ENCODE peak calls at places on chromosome 11, in six cellular contexts. J is astrocyte of the spinal cord, V is lower leg skin, L is lower lobe of right lung, T is psoas muscle, E is A549. Q is an unnamed sample.

GRCh38 chr11:108906826-108907225 is 242.0 kb downstream of the DDX10 start:
- DNase-seq in J (peak), V (no peak), L (no peak), T (no peak), E (no peak), Q (no peak)

GRCh38 chr11:103322861-103323260 is 213.6 kb downstream of the DYNC2H1 start:
- DNase-seq in J (no peak), V (no peak), L (no peak), T (no peak), E (no peak), Q (no peak)

GRCh38 chr11:95074806-95075563 is 8.3 kb downstream of the SRSF8 start:
- DNase-seq in J (no peak), V (no peak), L (peak), T (peak), E (no peak), Q (no peak)

GRCh38 chr11:108616549-108616948 is 23.0 kb upstream of the EXPH5 start:
- DNase-seq in J (peak), V (no peak), L (no peak), T (no peak), E (peak), Q (no peak)

GRCh38 chr11:65932558-65932919 is 12.7 kb upstream of the TSGA10IP start:
- DNase-seq in J (no peak), V (no peak), L (no peak), T (no peak), E (peak), Q (no peak)

GRCh38 chr11:74033046-74033445 is 24.2 kb upstream of the UCP3 start:
- DNase-seq in J (no peak), V (no peak), L (no peak), T (no peak), E (no peak), Q (no peak)

GRCh38 chr11:77590194-77590591 is 440 bp downstream of the AQP11 start:
- DNase-seq in J (peak), V (no peak), L (no peak), T (no peak), E (peak), Q (no peak)

GRCh38 chr11:36376888-36377758 is 81.0 kb downstream of the PRR5L start:
- DNase-seq in J (peak), V (peak), L (peak), T (peak), E (peak), Q (no peak)

GRCh38 chr11:2912498-2912897 is 16.7 kb downstream of the PHLDA2 start:
- DNase-seq in J (peak), V (no peak), L (peak), T (no peak), E (peak), Q (no peak)

GRCh38 chr11:86592659-86593451 is 79.6 kb downstream of the ME3 start:
- DNase-seq in J (peak), V (peak), L (no peak), T (peak), E (peak), Q (peak)

GRCh38 chr11:63142459-63142858 is 1.6 kb downstream of the SLC22A24 start:
- DNase-seq in J (no peak), V (no peak), L (no peak), T (no peak), E (no peak), Q (no peak)

GRCh38 chr11:45725776-45726606 is 60.6 kb upstream of the CHST1 start:
- DNase-seq in J (no peak), V (no peak), L (no peak), T (no peak), E (no peak), Q (no peak)

GRCh38 chr11:544817-545166 is 7.5 kb downstream of the LRRC56 start:
- DNase-seq in J (no peak), V (no peak), L (no peak), T (no peak), E (no peak), Q (no peak)

GRCh38 chr11:73851046-73851764 is 25.4 kb downstream of the COA4 start:
- DNase-seq in J (no peak), V (no peak), L (no peak), T (no peak), E (no peak), Q (no peak)

GRCh38 chr11:78337554-78337924 is 80.1 kb downstream of the GAB2 start:
- DNase-seq in J (no peak), V (no peak), L (no peak), T (no peak), E (no peak), Q (no peak)

GRCh38 chr11:135033545-135033944 is 621.5 kb upstream of the B3GAT1 start:
- DNase-seq in J (peak), V (no peak), L (no peak), T (no peak), E (peak), Q (peak)

GRCh38 chr11:3161309-3161708 is 3.8 kb downstream of the OSBPL5 start:
- DNase-seq in J (no peak), V (no peak), L (peak), T (no peak), E (no peak), Q (no peak)

GRCh38 chr11:8267831-8268529 is 4.3 kb upstream of the LMO1 start:
- DNase-seq in J (no peak), V (no peak), L (no peak), T (no peak), E (no peak), Q (no peak)

GRCh38 chr11:71323876-71324526 is 71.6 kb upstream of the SHANK2 start:
- DNase-seq in J (no peak), V (no peak), L (no peak), T (no peak), E (no peak), Q (no peak)

GRCh38 chr11:120125005-120125404 is 12.9 kb downstream of the TRIM29 start:
- DNase-seq in J (peak), V (peak), L (peak), T (peak), E (peak), Q (no peak)

GRCh38 chr11:107908211-107908610 is 20.0 kb upstream of the RAB39A start:
- DNase-seq in J (no peak), V (no peak), L (no peak), T (no peak), E (no peak), Q (no peak)

GRCh38 chr11:75261474-75261847 is 20.9 kb downstream of the TPBGL start:
- DNase-seq in J (no peak), V (no peak), L (no peak), T (no peak), E (no peak), Q (no peak)

GRCh38 chr11:10669258-10670033 is 24.1 kb downstream of the IRAG1 start:
- DNase-seq in J (peak), V (no peak), L (no peak), T (peak), E (peak), Q (no peak)

GRCh38 chr11:113147249-113147648 is 167.1 kb upstream of the TTC12 start:
- DNase-seq in J (no peak), V (no peak), L (no peak), T (no peak), E (no peak), Q (no peak)

GRCh38 chr11:1778141-1778911 is 14.6 kb upstream of the CTSD start:
- DNase-seq in J (no peak), V (no peak), L (peak), T (no peak), E (no peak), Q (no peak)

GRCh38 chr11:102592634-102593581 is 32.2 kb downstream of the MMP20 start:
- DNase-seq in J (no peak), V (no peak), L (no peak), T (no peak), E (peak), Q (no peak)

GRCh38 chr11:91248199-91248807 is 976.3 kb upstream of the FAT3 start:
- DNase-seq in J (peak), V (no peak), L (no peak), T (no peak), E (peak), Q (no peak)

GRCh38 chr11:105177658-105178057 is 38.1 kb upstream of the CARD18 start:
- DNase-seq in J (peak), V (no peak), L (no peak), T (no peak), E (peak), Q (no peak)

GRCh38 chr11:72838691-72839305 is 24.6 kb downstream of the ATG16L2 start:
- DNase-seq in J (peak), V (no peak), L (no peak), T (no peak), E (no peak), Q (no peak)

GRCh38 chr11:2320591-2321310 is 18.9 kb downstream of the TSPAN32 start:
- DNase-seq in J (no peak), V (no peak), L (no peak), T (no peak), E (no peak), Q (no peak)

GRCh38 chr11:78961186-78961782 is 386.6 kb upstream of the NARS2 start:
- DNase-seq in J (peak), V (no peak), L (peak), T (no peak), E (peak), Q (no peak)

DNA sequence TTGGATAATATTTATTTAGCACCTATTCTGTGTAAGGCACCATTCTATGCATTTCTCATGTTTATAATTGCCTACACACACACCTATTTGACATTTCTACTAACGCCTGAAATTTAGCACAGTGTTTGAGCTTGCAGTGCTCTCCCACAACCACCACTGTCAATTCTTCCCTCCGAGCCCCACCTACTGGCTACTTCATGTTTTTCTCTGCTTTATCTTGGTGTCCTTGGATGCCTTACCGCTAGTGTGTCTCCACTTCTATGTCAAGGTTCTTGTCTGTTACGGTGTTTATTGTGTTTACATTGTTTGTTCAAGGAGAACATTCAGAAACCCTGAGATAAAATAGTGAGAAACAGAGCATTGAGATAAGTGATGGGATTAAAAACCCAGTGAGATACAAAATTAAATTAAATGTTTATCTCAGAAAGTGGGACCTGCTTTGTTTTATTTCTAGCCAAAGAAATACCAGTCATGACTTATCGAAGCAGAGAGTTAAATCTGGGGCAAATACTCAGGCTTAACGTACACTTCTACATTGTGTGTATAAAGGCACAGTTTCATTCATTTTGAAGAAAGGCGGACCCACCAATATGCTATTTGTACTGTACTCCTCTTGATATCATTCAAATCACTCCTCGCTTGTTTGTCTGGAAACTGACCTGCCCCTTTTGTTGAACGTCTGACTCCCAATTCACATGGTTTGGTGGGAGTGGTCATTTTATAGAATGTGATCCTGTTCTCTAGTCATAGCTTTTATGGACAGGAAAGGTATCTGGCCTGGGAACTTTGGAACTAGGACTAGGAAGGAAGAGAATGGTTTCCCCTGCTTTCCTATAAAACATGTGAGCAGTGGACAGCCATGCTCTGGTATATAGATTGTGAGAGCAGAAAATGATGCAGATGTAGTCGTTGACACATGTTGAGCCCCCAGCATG is 39.2 kb upstream of the SLC36A4 start:
- DNase-seq in J (peak), V (no peak), L (no peak), T (no peak), E (peak), Q (no peak)
- TF ChIP-seq CTCF in J (peak), V (no peak), L (peak), T (peak), E (peak), Q (peak)

GRCh38 chr11:12251651-12252560 is 125.5 kb upstream of the PARVA start:
- DNase-seq in J (no peak), V (no peak), L (no peak), T (no peak), E (no peak), Q (no peak)

GRCh38 chr11:12248330-12248729 is 129.0 kb upstream of the PARVA start:
- DNase-seq in J (peak), V (no peak), L (peak), T (peak), E (peak), Q (no peak)

GRCh38 chr11:12246989-12247388 is 130.4 kb upstream of the PARVA start:
- DNase-seq in J (no peak), V (no peak), L (no peak), T (no peak), E (no peak), Q (no peak)

GRCh38 chr11:12247543-12248287 is 129.7 kb upstream of the PARVA start:
- DNase-seq in J (no peak), V (no peak), L (no peak), T (no peak), E (no peak), Q (no peak)

DNA sequence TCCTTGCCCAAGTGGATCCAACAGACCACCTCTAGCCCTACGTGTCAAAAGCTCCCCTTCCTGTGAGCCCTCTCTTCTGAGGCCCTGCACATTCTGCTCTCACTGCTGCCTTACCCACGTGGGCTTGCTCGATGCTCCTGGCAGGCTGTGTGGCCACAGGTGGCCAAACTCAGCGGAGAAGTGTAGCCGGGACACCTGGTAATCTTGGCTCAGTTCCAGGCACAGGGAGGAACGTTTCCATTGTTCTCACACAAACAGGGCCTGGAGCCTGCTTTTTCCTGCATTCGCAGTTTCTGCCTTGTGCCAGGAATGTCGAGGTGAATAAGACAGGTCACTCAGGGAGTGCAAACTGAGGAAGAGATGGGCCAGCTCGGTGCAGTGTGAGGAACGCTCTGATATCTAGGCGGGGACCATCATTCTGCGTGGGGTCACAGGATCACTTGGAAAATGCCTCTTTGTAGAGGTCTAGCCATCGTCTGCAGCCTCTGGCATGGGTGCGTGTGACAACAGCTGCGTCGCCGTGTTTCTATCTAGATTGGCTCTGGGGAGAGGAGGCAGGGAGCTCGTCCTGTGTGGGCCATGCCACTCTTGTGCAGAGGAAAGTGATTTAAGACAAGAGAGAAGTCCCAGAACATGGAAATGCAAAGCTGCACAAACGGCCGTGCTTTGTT is 127.6 kb upstream of the PARVA start:
- DNase-seq in J (no peak), V (no peak), L (no peak), T (no peak), E (no peak), Q (no peak)
- H3K4me3 ChIP-seq in J (no peak), V (no peak), L (no peak), T (no peak), E (no peak), Q (no peak)

GRCh38 chr11:131038597-131038996 is 122.3 kb upstream of the SNX19 start:
- DNase-seq in J (no peak), V (no peak), L (no peak), T (no peak), E (peak), Q (peak)
- TF ChIP-seq CTCF in J (peak), V (no peak), L (no peak), T (no peak), E (no peak), Q (no peak)

DNA sequence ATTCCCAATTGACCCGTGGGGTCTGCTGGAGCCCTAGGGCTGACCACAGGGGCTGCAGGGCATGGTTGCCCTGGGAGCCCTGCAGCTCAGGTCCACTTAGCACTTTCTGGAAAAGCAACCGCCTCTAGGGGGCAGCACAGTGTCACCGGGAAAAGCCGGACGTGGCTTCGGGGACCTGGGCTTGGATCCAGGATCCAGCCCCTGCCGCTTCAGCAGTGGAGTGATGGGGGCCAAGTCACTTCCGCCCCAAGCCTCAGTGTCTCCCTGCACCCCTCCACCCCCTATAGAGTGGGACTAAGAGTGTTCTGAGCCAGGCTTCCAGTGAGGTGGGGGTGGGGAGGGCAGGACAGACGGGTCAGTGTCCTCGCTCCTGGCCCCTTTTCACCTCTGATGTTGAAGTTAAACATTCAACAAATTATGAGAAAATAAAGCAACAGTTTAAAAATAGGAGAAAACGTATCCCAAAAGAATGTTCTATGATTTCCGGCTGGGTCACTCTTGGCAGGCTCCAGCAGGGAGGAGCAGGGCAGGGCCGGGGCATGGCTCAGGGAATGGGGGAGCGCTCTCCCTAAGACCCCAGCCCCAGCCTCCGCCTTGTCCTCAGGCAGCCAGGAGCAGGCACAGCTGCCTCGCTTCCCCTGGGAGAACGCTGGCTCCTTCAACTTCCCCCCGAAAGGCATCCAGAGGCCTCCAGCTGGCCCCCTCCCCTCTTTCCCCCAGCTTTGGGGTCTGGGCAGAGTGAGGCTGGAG is 96.5 kb upstream of the FGF3 start:
- DNase-seq in J (peak), V (peak), L (peak), T (peak), E (peak), Q (no peak)
- H3K4me3 ChIP-seq in J (no peak), V (no peak), L (no peak), T (peak), E (no peak), Q (peak)

GRCh38 chr11:101169944-101170343 is 40.3 kb upstream of the PGR start:
- DNase-seq in J (no peak), V (no peak), L (no peak), T (no peak), E (no peak), Q (no peak)

GRCh38 chr11:101166038-101166437 is 36.4 kb upstream of the PGR start:
- DNase-seq in J (no peak), V (no peak), L (no peak), T (no peak), E (no peak), Q (no peak)
- TF ChIP-seq CTCF in J (no peak), V (no peak), L (no peak), T (no peak), E (no peak), Q (no peak)

GRCh38 chr11:64244107-64244506 is 2.6 kb downstream of the PPP1R14B start:
- DNase-seq in J (no peak), V (no peak), L (no peak), T (no peak), E (no peak), Q (no peak)
- H3K4me3 ChIP-seq in J (no peak), V (no peak), L (no peak), T (peak), E (no peak), Q (no peak)